ENCODE peak calls at places on chromosomes 3 and 15, in seven cellular contexts. One of them, this sample, is unnamed.

GRCh38 chr3:59726279-59726678 is 676.5 kb upstream of the CFAP20DC start:
- DNase-seq in pancreas: no peak
- DNase-seq in hepatocyte: no peak
- DNase-seq in fibroblast of lung: no peak
- DNase-seq in CD4-positive, alpha-beta T cell: no peak
- DNase-seq in cardiac muscle cell: no peak
- DNase-seq in heart right ventricle: no peak
- DNase-seq in this sample: no peak

GRCh38 chr3:133979553-133979952 is 50.2 kb downstream of the SLCO2A1 start:
- DNase-seq in pancreas: no peak
- DNase-seq in hepatocyte: no peak
- DNase-seq in fibroblast of lung: no peak
- DNase-seq in CD4-positive, alpha-beta T cell: no peak
- DNase-seq in cardiac muscle cell: peak; percentile 64
- DNase-seq in heart right ventricle: no peak
- DNase-seq in this sample: no peak

GRCh38 chr3:177282028-177282655 is 84.9 kb upstream of the TBL1XR1 start:
- DNase-seq in pancreas: no peak
- DNase-seq in hepatocyte: no peak
- DNase-seq in fibroblast of lung: no peak
- DNase-seq in CD4-positive, alpha-beta T cell: no peak
- DNase-seq in cardiac muscle cell: no peak
- DNase-seq in heart right ventricle: no peak
- DNase-seq in this sample: no peak

GRCh38 chr3:111727843-111728565 is 131.1 kb upstream of the PHLDB2 start:
- DNase-seq in pancreas: no peak
- DNase-seq in hepatocyte: no peak
- DNase-seq in fibroblast of lung: no peak
- DNase-seq in CD4-positive, alpha-beta T cell: no peak
- DNase-seq in cardiac muscle cell: no peak
- DNase-seq in heart right ventricle: no peak
- DNase-seq in this sample: no peak

GRCh38 chr15:39623550-39623931 is 42.7 kb downstream of the THBS1 start:
- DNase-seq in pancreas: no peak
- DNase-seq in hepatocyte: no peak
- DNase-seq in fibroblast of lung: no peak
- DNase-seq in CD4-positive, alpha-beta T cell: no peak
- DNase-seq in cardiac muscle cell: no peak
- DNase-seq in heart right ventricle: no peak
- DNase-seq in this sample: no peak

GRCh38 chr3:189572249-189572648 is 58.9 kb upstream of the TP63 start:
- DNase-seq in pancreas: no peak
- DNase-seq in hepatocyte: peak; percentile 17
- DNase-seq in fibroblast of lung: no peak
- DNase-seq in CD4-positive, alpha-beta T cell: no peak
- DNase-seq in cardiac muscle cell: peak; percentile 23
- DNase-seq in heart right ventricle: no peak
- DNase-seq in this sample: no peak

GRCh38 chr3:64885055-64885454 is 197.3 kb upstream of the ADAMTS9 start:
- DNase-seq in pancreas: no peak
- DNase-seq in hepatocyte: no peak
- DNase-seq in fibroblast of lung: no peak
- DNase-seq in CD4-positive, alpha-beta T cell: no peak
- DNase-seq in cardiac muscle cell: no peak
- DNase-seq in heart right ventricle: no peak
- DNase-seq in this sample: no peak

GRCh38 chr3:176992565-176992964 is 204.7 kb downstream of the TBL1XR1 start:
- DNase-seq in pancreas: no peak
- DNase-seq in hepatocyte: no peak
- DNase-seq in fibroblast of lung: no peak
- DNase-seq in CD4-positive, alpha-beta T cell: no peak
- DNase-seq in cardiac muscle cell: no peak
- DNase-seq in heart right ventricle: no peak
- DNase-seq in this sample: peak; percentile 15

GRCh38 chr15:58562135-58562534 is 130.3 kb downstream of the LIPC start:
- DNase-seq in pancreas: no peak
- DNase-seq in hepatocyte: no peak
- DNase-seq in fibroblast of lung: no peak
- DNase-seq in CD4-positive, alpha-beta T cell: no peak
- DNase-seq in cardiac muscle cell: no peak
- DNase-seq in heart right ventricle: no peak
- DNase-seq in this sample: no peak

GRCh38 chr15:79610021-79610420 is 177.9 kb downstream of the MINAR1 start:
- DNase-seq in pancreas: no peak
- DNase-seq in hepatocyte: no peak
- DNase-seq in fibroblast of lung: no peak
- DNase-seq in CD4-positive, alpha-beta T cell: no peak
- DNase-seq in cardiac muscle cell: no peak
- DNase-seq in heart right ventricle: no peak
- DNase-seq in this sample: no peak

GRCh38 chr3:58135712-58136543 is 74.8 kb downstream of the DNASE1L3 start:
- DNase-seq in pancreas: peak; percentile 26
- DNase-seq in hepatocyte: no peak
- DNase-seq in fibroblast of lung: peak; percentile 14
- DNase-seq in CD4-positive, alpha-beta T cell: no peak
- DNase-seq in cardiac muscle cell: peak; percentile 10
- DNase-seq in heart right ventricle: peak; percentile 51
- DNase-seq in this sample: no peak

GRCh38 chr15:92079047-92079446 is 225.5 kb downstream of the SLCO3A1 start:
- DNase-seq in pancreas: no peak
- DNase-seq in hepatocyte: no peak
- DNase-seq in fibroblast of lung: peak; percentile 6
- DNase-seq in CD4-positive, alpha-beta T cell: no peak
- DNase-seq in cardiac muscle cell: no peak
- DNase-seq in heart right ventricle: no peak
- DNase-seq in this sample: peak; percentile 18

GRCh38 chr3:9955067-9955502 is 2.9 kb upstream of the PRRT3 start:
- DNase-seq in pancreas: no peak
- DNase-seq in hepatocyte: no peak
- DNase-seq in fibroblast of lung: peak; percentile 40
- DNase-seq in CD4-positive, alpha-beta T cell: no peak
- DNase-seq in cardiac muscle cell: peak; percentile 41
- DNase-seq in heart right ventricle: no peak
- DNase-seq in this sample: no peak

GRCh38 chr3:52205727-52206372 is 7.9 kb downstream of the ALAS1 start:
- DNase-seq in pancreas: no peak
- DNase-seq in hepatocyte: no peak
- DNase-seq in fibroblast of lung: no peak
- DNase-seq in CD4-positive, alpha-beta T cell: no peak
- DNase-seq in cardiac muscle cell: no peak
- DNase-seq in heart right ventricle: no peak
- DNase-seq in this sample: no peak

GRCh38 chr3:69867941-69868505 is 128.8 kb downstream of the MITF start:
- DNase-seq in pancreas: no peak
- DNase-seq in hepatocyte: no peak
- DNase-seq in fibroblast of lung: no peak
- DNase-seq in CD4-positive, alpha-beta T cell: no peak
- DNase-seq in cardiac muscle cell: no peak
- DNase-seq in heart right ventricle: no peak
- DNase-seq in this sample: no peak

GRCh38 chr3:193335031-193335430 is 43.5 kb downstream of the ATP13A5 start:
- DNase-seq in pancreas: no peak
- DNase-seq in hepatocyte: no peak
- DNase-seq in fibroblast of lung: no peak
- DNase-seq in CD4-positive, alpha-beta T cell: no peak
- DNase-seq in cardiac muscle cell: no peak
- DNase-seq in heart right ventricle: no peak
- DNase-seq in this sample: no peak

GRCh38 chr3:185630182-185630622 is 44.1 kb downstream of the SENP2 start:
- DNase-seq in pancreas: no peak
- DNase-seq in hepatocyte: peak; percentile 52
- DNase-seq in fibroblast of lung: peak; percentile 51
- DNase-seq in CD4-positive, alpha-beta T cell: no peak
- DNase-seq in cardiac muscle cell: peak; percentile 66
- DNase-seq in heart right ventricle: peak; percentile 51
- DNase-seq in this sample: peak; percentile 34
- H3K27me3 ChIP-seq in pancreas: no peaks in the 10 kb centered on the region
- H3K27me3 ChIP-seq in hepatocyte: no peaks in the 10 kb centered on the region
- H3K27me3 ChIP-seq in fibroblast of lung: no peaks in the 10 kb centered on the region
- H3K27me3 ChIP-seq in CD4-positive, alpha-beta T cell: no peaks in the 10 kb centered on the region
- H3K27me3 ChIP-seq in cardiac muscle cell: no peaks in the 10 kb centered on the region
- H3K27me3 ChIP-seq in heart right ventricle: no peaks in the 10 kb centered on the region
- H3K27me3 ChIP-seq in this sample: no peaks in the 10 kb centered on the region

GRCh38 chr3:10997196-10997595 is 4.6 kb downstream of the SLC6A1 start:
- DNase-seq in pancreas: no peak
- DNase-seq in hepatocyte: no peak
- DNase-seq in fibroblast of lung: no peak
- DNase-seq in CD4-positive, alpha-beta T cell: no peak
- DNase-seq in cardiac muscle cell: no peak
- DNase-seq in heart right ventricle: no peak
- DNase-seq in this sample: no peak

GRCh38 chr3:10999516-10999915 is 7.0 kb downstream of the SLC6A1 start:
- DNase-seq in pancreas: no peak
- DNase-seq in hepatocyte: no peak
- DNase-seq in fibroblast of lung: no peak
- DNase-seq in CD4-positive, alpha-beta T cell: no peak
- DNase-seq in cardiac muscle cell: no peak
- DNase-seq in heart right ventricle: no peak
- DNase-seq in this sample: no peak

GRCh38 chr3:11000528-11000927 is 8.0 kb downstream of the SLC6A1 start:
- DNase-seq in pancreas: no peak
- DNase-seq in hepatocyte: no peak
- DNase-seq in fibroblast of lung: no peak
- DNase-seq in CD4-positive, alpha-beta T cell: no peak
- DNase-seq in cardiac muscle cell: no peak
- DNase-seq in heart right ventricle: no peak
- DNase-seq in this sample: no peak

GRCh38 chr3:10996345-10997050 is 4.0 kb downstream of the SLC6A1 start:
- DNase-seq in pancreas: no peak
- DNase-seq in hepatocyte: no peak
- DNase-seq in fibroblast of lung: no peak
- DNase-seq in CD4-positive, alpha-beta T cell: no peak
- DNase-seq in cardiac muscle cell: no peak
- DNase-seq in heart right ventricle: no peak
- DNase-seq in this sample: no peak

DNA sequence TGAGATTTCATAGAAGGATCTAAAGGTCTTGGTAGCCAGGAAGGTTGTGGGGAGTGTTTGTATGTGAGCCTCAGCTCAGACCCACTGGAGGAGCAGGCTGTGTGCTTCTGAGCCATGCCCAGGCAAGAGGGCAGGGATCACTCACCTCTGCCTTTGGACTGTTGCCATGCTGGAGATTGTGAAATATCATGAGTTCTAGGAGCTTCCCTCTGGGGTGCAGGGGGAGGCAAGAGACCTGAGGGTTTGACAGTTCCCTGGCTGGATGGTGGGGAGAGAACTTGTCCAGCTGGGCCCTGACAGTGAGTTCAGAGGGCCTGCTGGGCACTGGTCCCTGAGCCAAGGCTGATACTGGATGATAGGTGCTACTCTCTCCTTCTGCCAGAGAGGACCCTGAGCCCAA is 6.0 kb downstream of the SLC6A1 start:
- DNase-seq in pancreas: no peak
- DNase-seq in hepatocyte: peak; percentile 19
- DNase-seq in fibroblast of lung: no peak
- DNase-seq in CD4-positive, alpha-beta T cell: no peak
- DNase-seq in cardiac muscle cell: no peak
- DNase-seq in heart right ventricle: no peak
- DNase-seq in this sample: no peak
- H3K27me3 ChIP-seq in pancreas: peaks cover 2% of the 10 kb centered on the region
- H3K27me3 ChIP-seq in hepatocyte: peaks cover 57% of the 10 kb centered on the region
- H3K27me3 ChIP-seq in fibroblast of lung: peaks cover 21% of the 10 kb centered on the region
- H3K27me3 ChIP-seq in CD4-positive, alpha-beta T cell: peaks cover 23% of the 10 kb centered on the region
- H3K27me3 ChIP-seq in cardiac muscle cell: peaks cover 58% of the 10 kb centered on the region
- H3K27me3 ChIP-seq in heart right ventricle: peaks cover 46% of the 10 kb centered on the region
- H3K27me3 ChIP-seq in this sample: peaks cover 15% of the 10 kb centered on the region

DNA sequence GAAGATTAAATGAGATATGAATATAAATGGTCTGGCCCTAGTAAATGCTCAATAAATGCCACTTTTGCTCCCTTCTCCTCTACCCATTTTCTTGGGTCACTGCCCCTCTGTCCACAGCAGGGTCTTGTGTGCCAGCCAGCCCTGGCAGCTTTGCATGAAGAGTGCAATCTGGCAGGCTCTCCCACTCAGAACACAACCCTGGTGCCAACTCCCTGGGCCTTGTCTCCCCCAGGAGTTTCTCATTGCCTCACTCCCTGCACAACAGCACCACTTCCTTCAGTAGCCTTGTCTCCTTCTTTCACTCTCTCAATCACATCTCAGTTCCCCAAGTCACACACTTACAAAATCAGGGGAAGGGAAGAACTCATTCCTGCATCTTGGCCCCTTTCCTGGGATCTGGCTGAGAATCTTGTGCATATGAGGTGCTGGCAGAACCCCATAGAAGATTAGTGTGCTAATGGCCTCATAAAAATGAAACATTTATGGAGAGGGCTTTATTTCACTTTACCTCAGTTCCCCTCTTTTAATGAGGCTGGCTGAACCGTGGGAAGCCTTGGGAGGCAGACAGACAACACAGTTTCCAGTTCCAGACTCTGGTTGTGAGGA is 445.9 kb upstream of the PROK2 start:
- DNase-seq in pancreas: no peak
- DNase-seq in hepatocyte: no peak
- DNase-seq in fibroblast of lung: peak; percentile 18
- DNase-seq in CD4-positive, alpha-beta T cell: no peak
- DNase-seq in cardiac muscle cell: peak; percentile 47
- DNase-seq in heart right ventricle: no peak
- DNase-seq in this sample: peak; percentile 45
- H3K27me3 ChIP-seq in pancreas: peaks cover 5% of the 10 kb centered on the region
- H3K27me3 ChIP-seq in hepatocyte: no peaks in the 10 kb centered on the region
- H3K27me3 ChIP-seq in fibroblast of lung: no peaks in the 10 kb centered on the region
- H3K27me3 ChIP-seq in CD4-positive, alpha-beta T cell: no peaks in the 10 kb centered on the region
- H3K27me3 ChIP-seq in cardiac muscle cell: no peaks in the 10 kb centered on the region
- H3K27me3 ChIP-seq in heart right ventricle: no peaks in the 10 kb centered on the region
- H3K27me3 ChIP-seq in this sample: no peaks in the 10 kb centered on the region

GRCh38 chr3:126394179-126394976 is at the start of gene CFAP100:
- DNase-seq in pancreas: peak; percentile 49
- DNase-seq in hepatocyte: peak; percentile 77
- DNase-seq in fibroblast of lung: peak; percentile 32
- DNase-seq in CD4-positive, alpha-beta T cell: no peak
- DNase-seq in cardiac muscle cell: peak; percentile 67
- DNase-seq in heart right ventricle: peak; percentile 25
- DNase-seq in this sample: no peak

GRCh38 chr3:126394977-126395321 is 240 bp downstream of the CFAP100 start:
- DNase-seq in pancreas: no peak
- DNase-seq in hepatocyte: no peak
- DNase-seq in fibroblast of lung: no peak
- DNase-seq in CD4-positive, alpha-beta T cell: no peak
- DNase-seq in cardiac muscle cell: no peak
- DNase-seq in heart right ventricle: no peak
- DNase-seq in this sample: no peak

GRCh38 chr3:126391631-126392030 is 3.1 kb upstream of the CFAP100 start:
- DNase-seq in pancreas: no peak
- DNase-seq in hepatocyte: no peak
- DNase-seq in fibroblast of lung: no peak
- DNase-seq in CD4-positive, alpha-beta T cell: no peak
- DNase-seq in cardiac muscle cell: no peak
- DNase-seq in heart right ventricle: no peak
- DNase-seq in this sample: no peak

GRCh38 chr3:126392246-126392645 is 2.5 kb upstream of the CFAP100 start:
- DNase-seq in pancreas: no peak
- DNase-seq in hepatocyte: no peak
- DNase-seq in fibroblast of lung: no peak
- DNase-seq in CD4-positive, alpha-beta T cell: no peak
- DNase-seq in cardiac muscle cell: no peak
- DNase-seq in heart right ventricle: no peak
- DNase-seq in this sample: no peak

DNA sequence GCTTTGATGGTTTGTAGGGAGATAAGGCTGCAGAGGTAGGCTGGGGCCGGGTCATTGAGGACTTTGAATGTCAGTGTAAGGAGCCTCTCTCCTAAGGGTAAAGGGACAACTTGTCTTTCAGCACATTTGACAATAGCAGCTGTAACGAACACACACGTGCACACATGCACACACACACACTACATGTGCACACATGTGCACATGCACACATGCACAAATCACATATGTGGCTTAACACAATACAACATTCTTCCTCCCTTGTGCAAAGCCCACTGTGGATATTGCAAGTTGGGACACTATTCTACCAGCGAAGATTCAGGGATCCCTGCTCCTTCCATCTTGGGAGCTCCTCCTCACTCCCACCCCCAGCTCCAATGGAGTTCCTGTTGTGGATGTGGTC is 1.1 kb upstream of the CFAP100 start:
- DNase-seq in pancreas: no peak
- DNase-seq in hepatocyte: no peak
- DNase-seq in fibroblast of lung: no peak
- DNase-seq in CD4-positive, alpha-beta T cell: no peak
- DNase-seq in cardiac muscle cell: no peak
- DNase-seq in heart right ventricle: no peak
- DNase-seq in this sample: no peak
- H3K27me3 ChIP-seq in pancreas: no peaks in the 10 kb centered on the region
- H3K27me3 ChIP-seq in hepatocyte: peaks cover 20% of the 10 kb centered on the region
- H3K27me3 ChIP-seq in fibroblast of lung: peaks cover 16% of the 10 kb centered on the region
- H3K27me3 ChIP-seq in CD4-positive, alpha-beta T cell: peaks cover 28% of the 10 kb centered on the region
- H3K27me3 ChIP-seq in cardiac muscle cell: peaks cover 39% of the 10 kb centered on the region
- H3K27me3 ChIP-seq in heart right ventricle: peaks cover 42% of the 10 kb centered on the region
- H3K27me3 ChIP-seq in this sample: peaks cover 3% of the 10 kb centered on the region